ENCODE peak calls at places on chromosomes 11 and 22, in nine cellular contexts. G is transverse colon, I is WTC11, U is NCI-H1105 treated with DMSO at 0.1 percent for 48 hours, A is memory B cell, K is NCI-H1694, L is NCI-H2081 treated with DMSO at 0.1 percent for 48 hours, R is left colon, P is body of pancreas. T is an unnamed sample.

GRCh38 chr22:30837531-30837930 is 131.0 kb downstream of the MORC2 start:
- DNase-seq in G (no peak), I (no peak), U (no peak), A (no peak), K (no peak), L (no peak), R (no peak), P (no peak), T (no peak)

GRCh38 chr11:128790200-128790599 is 76.9 kb downstream of the KCNJ1 start:
- DNase-seq in G (no peak), I (no peak), U (no peak), A (no peak), K (no peak), L (no peak), R (no peak), P (peak), T (no peak)

GRCh38 chr22:31321421-31321820 is 24.7 kb downstream of the PATZ1 start:
- DNase-seq in G (no peak), I (no peak), U (no peak), A (no peak), K (no peak), L (no peak), R (no peak), P (no peak), T (no peak)

GRCh38 chr22:46328797-46329196 is 6.7 kb upstream of the TRMU start:
- DNase-seq in G (no peak), I (no peak), U (no peak), A (no peak), K (no peak), L (no peak), R (no peak), P (no peak), T (no peak)

GRCh38 chr11:71325418-71326327 is 73.3 kb upstream of the SHANK2 start:
- DNase-seq in G (no peak), I (no peak), U (no peak), A (no peak), K (no peak), L (no peak), R (no peak), P (no peak), T (no peak)

GRCh38 chr11:86608251-86608799 is 64.1 kb downstream of the ME3 start:
- DNase-seq in G (peak), I (peak), U (peak), A (no peak), K (peak), L (no peak), R (no peak), P (peak), T (no peak)

GRCh38 chr11:20131744-20132666 is 28.3 kb downstream of the DBX1 start:
- DNase-seq in G (peak), I (peak), U (no peak), A (peak), K (no peak), L (no peak), R (peak), P (peak), T (peak)

GRCh38 chr11:119115484-119116234 is 5.7 kb upstream of the HINFP start:
- DNase-seq in G (peak), I (no peak), U (no peak), A (no peak), K (no peak), L (no peak), R (no peak), P (no peak), T (no peak)

GRCh38 chr11:128939591-128939990 is 3.1 kb downstream of the TP53AIP1 start:
- DNase-seq in G (no peak), I (no peak), U (no peak), A (no peak), K (no peak), L (no peak), R (no peak), P (no peak), T (no peak)

GRCh38 chr11:65047581-65048422 is 6.8 kb downstream of the SAC3D1 start:
- DNase-seq in G (no peak), I (peak), U (no peak), A (no peak), K (no peak), L (no peak), R (no peak), P (no peak), T (peak)

GRCh38 chr11:7160814-7161489 is 72.2 kb downstream of the RBMXL2 start:
- DNase-seq in G (no peak), I (no peak), U (no peak), A (no peak), K (no peak), L (no peak), R (no peak), P (no peak), T (no peak)

GRCh38 chr22:46303347-46303965 is 6.8 kb downstream of the GTSE1 start:
- DNase-seq in G (no peak), I (no peak), U (no peak), A (no peak), K (no peak), L (no peak), R (no peak), P (no peak), T (no peak)

GRCh38 chr22:38230916-38231315 is 29.1 kb downstream of the MAFF start:
- DNase-seq in G (no peak), I (no peak), U (no peak), A (no peak), K (no peak), L (no peak), R (no peak), P (no peak), T (no peak)

GRCh38 chr22:36021649-36022048 is 7.0 kb downstream of the RBFOX2 start:
- DNase-seq in G (no peak), I (no peak), U (no peak), A (no peak), K (no peak), L (no peak), R (no peak), P (no peak), T (no peak)

GRCh38 chr22:32020117-32020516 is 22.9 kb upstream of the SLC5A1 start:
- DNase-seq in G (no peak), I (no peak), U (no peak), A (no peak), K (no peak), L (no peak), R (no peak), P (no peak), T (no peak)

GRCh38 chr11:126546191-126546590 is 190.7 kb downstream of the ST3GAL4 start:
- DNase-seq in G (no peak), I (no peak), U (no peak), A (no peak), K (no peak), L (no peak), R (no peak), P (no peak), T (no peak)

GRCh38 chr11:134861490-134862107 is 449.6 kb upstream of the B3GAT1 start:
- DNase-seq in G (no peak), I (peak), U (peak), A (no peak), K (no peak), L (no peak), R (no peak), P (no peak), T (no peak)

GRCh38 chr22:29006346-29006745 is 55.3 kb downstream of the C22orf31 start:
- DNase-seq in G (no peak), I (no peak), U (no peak), A (no peak), K (no peak), L (no peak), R (no peak), P (no peak), T (no peak)

GRCh38 chr22:33747576-33748180 is 172.6 kb downstream of the LARGE1 start:
- DNase-seq in G (peak), I (no peak), U (peak), A (no peak), K (no peak), L (no peak), R (peak), P (peak), T (no peak)